ENCODE peak calls at places on chromosomes 5 and 9, in six cellular contexts. H, Q, Z, P, A and T are unnamed samples. For H3K27me3, the result is how much of the 10 kb centered on the place peaks cover.

GRCh38 chr5:41772071-41772470 is 98.2 kb downstream of the OXCT1 start:
- DNase-seq in Z (no peak), A (no peak), P (no peak), H (no peak), Q (no peak), T (no peak)

GRCh38 chr9:112863214-112863613 is 27.5 kb downstream of the SLC46A2 start:
- DNase-seq in A (no peak), P (no peak), Z (no peak), Q (no peak), H (peak), T (no peak)

GRCh38 chr5:32710335-32710858 is 724 bp upstream of the NPR3 start:
- DNase-seq in Q (peak), Z (no peak), H (no peak), A (no peak), P (peak), T (no peak)

GRCh38 chr9:134660407-134660806 is 18.8 kb downstream of the COL5A1 start:
- DNase-seq in Z (no peak), P (no peak), A (peak), H (no peak), Q (no peak), T (peak)

GRCh38 chr9:114551750-114552685 is 35.6 kb upstream of the ATP6V1G1 start:
- DNase-seq in A (peak), Z (peak), P (peak), Q (peak), H (no peak), T (peak)

GRCh38 chr9:89484475-89485404 is 13.2 kb downstream of the SEMA4D start:
- DNase-seq in Q (no peak), A (no peak), Z (no peak), H (no peak), P (no peak), T (no peak)

GRCh38 chr9:89522261-89522978 is 24.5 kb upstream of the SEMA4D start:
- DNase-seq in Z (no peak), Q (no peak), H (peak), P (peak), A (no peak), T (no peak)

GRCh38 chr9:102405218-102405867 is 589.8 kb upstream of the CYLC2 start:
- DNase-seq in A (peak), Q (no peak), H (no peak), Z (no peak), P (peak), T (no peak)

GRCh38 chr9:69601698-69602097 is 70.5 kb downstream of the APBA1 start:
- DNase-seq in P (no peak), Q (no peak), H (no peak), A (no peak), Z (no peak), T (no peak)

GRCh38 chr5:137753986-137754235 is 252 bp downstream of the HNRNPA0 start:
- DNase-seq in H (no peak), A (no peak), P (no peak), Q (no peak), Z (no peak), T (no peak)

DNA sequence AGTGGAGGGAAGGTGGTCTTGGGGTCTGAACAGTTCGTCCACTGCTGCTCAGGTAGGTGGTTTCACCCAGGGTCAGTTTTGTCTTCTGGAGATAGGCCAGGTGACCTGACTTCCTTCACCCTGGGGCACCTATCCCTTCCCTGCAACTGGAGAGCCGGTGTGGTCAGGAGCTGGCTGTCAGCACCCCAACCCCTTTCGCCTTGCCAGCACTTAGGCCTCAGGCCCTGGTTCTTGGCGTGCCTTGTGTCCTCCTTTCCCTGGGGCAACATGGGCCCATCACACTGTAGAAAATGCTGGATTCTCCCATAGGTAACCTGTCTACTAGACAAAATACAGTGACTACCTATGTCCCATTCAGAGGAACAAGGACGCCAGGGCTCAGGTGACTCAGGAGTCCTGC is 13.1 kb downstream of the PROP1 start:
- DNase-seq in P (no peak), A (no peak), H (no peak), Z (no peak), Q (no peak), T (no peak)
- H3K27me3 ChIP-seq in P (half or more), A (under half), H (half or more), Z (under half), Q (under half), T (under half)

GRCh38 chr5:123097483-123097870 is 8.4 kb downstream of the PRDM6 start:
- DNase-seq in Z (no peak), A (no peak), H (no peak), P (no peak), Q (no peak), T (no peak)

GRCh38 chr5:123097871-123098735 is 9.1 kb downstream of the PRDM6 start:
- DNase-seq in H (no peak), Q (no peak), Z (peak), P (no peak), A (no peak), T (no peak)

GRCh38 chr5:123095694-123096120 is 6.7 kb downstream of the PRDM6 start:
- DNase-seq in Q (no peak), A (no peak), Z (no peak), H (no peak), P (no peak), T (no peak)

GRCh38 chr5:123098767-123099513 is 9.9 kb downstream of the PRDM6 start:
- DNase-seq in Q (no peak), Z (peak), P (no peak), A (no peak), H (no peak), T (no peak)

DNA sequence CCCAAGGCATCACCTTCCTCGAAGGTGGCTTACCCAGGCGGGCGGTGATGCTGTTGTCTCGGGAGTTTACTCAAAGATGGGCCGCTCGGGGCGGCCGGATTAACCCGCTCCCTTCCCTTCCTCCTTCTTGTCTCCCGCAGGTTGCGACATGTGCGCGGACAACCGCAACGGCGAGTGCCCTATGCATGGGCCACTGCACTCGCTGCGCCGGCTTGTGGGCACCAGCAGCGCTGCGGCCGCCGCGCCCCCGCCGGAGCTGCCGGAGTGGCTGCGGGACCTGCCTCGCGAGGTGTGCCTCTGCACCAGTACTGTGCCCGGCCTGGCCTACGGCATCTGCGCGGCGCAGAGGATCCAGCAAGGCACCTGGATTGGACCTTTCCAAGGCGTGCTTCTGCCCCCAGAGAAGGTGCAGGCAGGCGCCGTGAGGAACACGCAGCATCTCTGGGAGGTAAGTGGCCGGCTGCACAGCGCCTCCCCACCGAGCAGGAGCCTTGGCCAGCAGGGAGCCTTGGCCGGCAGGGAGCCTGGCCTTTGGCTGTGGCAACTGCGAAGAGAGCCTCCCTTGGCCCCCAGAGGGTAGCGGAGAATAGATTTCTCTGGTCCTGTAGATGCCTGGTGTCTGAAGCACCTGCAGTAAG is 10.6 kb downstream of the PRDM6 start:
- DNase-seq in A (no peak), Z (peak), P (no peak), Q (no peak), H (peak), T (peak)
- H3K27me3 ChIP-seq in A (under half), Z (under half), P (half or more), Q (under half), H (half or more), T (under half)

DNA sequence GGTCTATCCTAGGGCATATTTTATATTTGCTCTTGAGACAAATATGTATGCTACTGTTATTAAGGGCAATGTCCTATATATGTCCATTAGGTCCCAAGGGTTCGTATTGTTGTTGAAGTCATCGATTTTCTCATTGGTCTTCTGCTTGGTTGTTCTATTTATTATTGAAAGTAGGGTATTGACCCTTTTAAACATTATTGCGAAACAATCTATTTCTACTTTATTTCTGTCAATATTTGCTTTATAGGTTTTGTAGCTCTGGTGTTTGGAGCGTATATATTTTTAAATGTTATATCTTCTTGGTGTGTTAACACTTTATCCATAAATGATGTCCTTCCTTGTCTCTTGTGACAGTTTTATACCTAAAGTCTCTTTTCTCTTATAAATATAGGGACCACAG is 16.2 kb upstream of the DIRAS2 start:
- DNase-seq in H (no peak), P (no peak), Z (no peak), Q (no peak), A (no peak), T (no peak)
- H3K27me3 ChIP-seq in H (under half), P (under half), Z (under half), Q (under half), A (under half), T (under half)

DNA sequence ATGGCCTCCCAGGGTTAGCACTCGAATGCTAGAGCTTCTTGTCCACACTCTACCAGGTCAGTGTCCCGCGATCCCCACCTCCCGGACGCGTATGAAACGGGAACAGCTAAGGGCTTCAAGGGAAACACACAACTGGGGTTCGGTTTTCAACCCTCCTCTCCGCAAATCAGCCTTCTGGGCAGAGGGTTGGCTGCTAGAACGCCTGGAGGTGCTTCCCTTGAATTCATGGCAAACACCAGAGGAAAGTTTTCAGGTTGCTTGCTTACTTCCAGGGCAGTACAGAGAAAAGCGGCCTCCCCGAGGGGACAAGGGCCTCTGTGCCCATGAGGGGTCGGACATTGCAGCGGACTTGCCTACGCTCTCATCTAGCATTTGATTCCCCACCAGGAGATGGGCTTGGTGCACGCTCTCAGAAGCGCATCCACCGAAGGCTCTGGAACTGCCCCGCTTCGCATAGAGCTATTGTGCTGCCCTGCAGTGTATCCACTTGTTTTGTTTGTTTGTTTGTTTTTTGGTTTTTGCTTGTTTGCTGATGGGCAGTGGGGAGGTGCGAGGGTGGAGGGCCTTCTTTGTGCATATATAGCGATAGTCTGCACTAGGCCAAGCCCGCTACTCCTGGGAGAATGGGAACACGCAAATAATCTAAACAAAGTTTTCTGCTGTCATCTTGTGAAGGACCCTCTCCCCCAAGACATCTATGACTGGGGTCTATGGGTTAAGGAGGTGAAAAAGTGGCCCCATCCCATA is 1.3 kb upstream of the DMRT3 start:
- DNase-seq in P (no peak), Q (no peak), Z (no peak), H (no peak), A (no peak), T (no peak)
- H3K27me3 ChIP-seq in P (half or more), Q (under half), Z (under half), H (half or more), A (half or more), T (under half)

GRCh38 chr5:932628-933250 is 40.1 kb downstream of the TRIP13 start:
- DNase-seq in Q (no peak), A (no peak), Z (no peak), H (no peak), P (no peak), T (no peak)
- H3K27me3 ChIP-seq in Q (under half), A (under half), Z (under half), H (under half), P (under half), T (under half)

DNA sequence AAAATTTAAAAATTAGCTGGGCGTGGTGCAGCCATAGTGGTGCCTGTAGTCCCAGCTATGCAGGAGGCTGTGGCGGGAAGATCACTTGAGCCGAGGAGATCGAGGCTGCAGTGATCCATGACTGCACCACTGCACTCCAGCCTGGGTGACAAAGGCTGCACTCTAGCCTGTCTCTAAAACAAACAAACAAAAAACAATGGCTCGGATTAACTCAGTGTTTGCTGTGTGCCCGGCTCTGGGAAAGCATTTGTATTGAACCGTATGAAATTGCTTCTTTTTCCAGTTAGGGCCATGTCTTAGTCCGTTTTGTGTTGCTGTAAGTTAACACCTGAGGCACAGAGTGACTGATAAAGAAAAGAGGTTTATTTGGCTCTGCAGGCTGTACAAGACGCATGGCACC is 62.6 kb downstream of the CFAP77 start:
- DNase-seq in A (no peak), Q (no peak), Z (no peak), P (no peak), H (no peak), T (no peak)
- H3K27me3 ChIP-seq in A (under half), Q (under half), Z (under half), P (under half), H (under half), T (under half)

GRCh38 chr5:99033014-99033931 is 104.5 kb upstream of the CHD1 start:
- DNase-seq in P (no peak), Z (no peak), Q (no peak), H (no peak), A (no peak), T (no peak)

GRCh38 chr5:99030871-99031440 is 102.1 kb upstream of the CHD1 start:
- DNase-seq in A (no peak), H (no peak), P (no peak), Q (no peak), Z (no peak), T (no peak)

GRCh38 chr5:99034336-99034735 is 105.5 kb upstream of the CHD1 start:
- DNase-seq in P (no peak), Z (no peak), A (peak), Q (no peak), H (no peak), T (peak)

GRCh38 chr5:99029172-99029571 is 100.4 kb upstream of the CHD1 start:
- DNase-seq in A (no peak), H (no peak), P (no peak), Q (no peak), Z (no peak), T (no peak)

DNA sequence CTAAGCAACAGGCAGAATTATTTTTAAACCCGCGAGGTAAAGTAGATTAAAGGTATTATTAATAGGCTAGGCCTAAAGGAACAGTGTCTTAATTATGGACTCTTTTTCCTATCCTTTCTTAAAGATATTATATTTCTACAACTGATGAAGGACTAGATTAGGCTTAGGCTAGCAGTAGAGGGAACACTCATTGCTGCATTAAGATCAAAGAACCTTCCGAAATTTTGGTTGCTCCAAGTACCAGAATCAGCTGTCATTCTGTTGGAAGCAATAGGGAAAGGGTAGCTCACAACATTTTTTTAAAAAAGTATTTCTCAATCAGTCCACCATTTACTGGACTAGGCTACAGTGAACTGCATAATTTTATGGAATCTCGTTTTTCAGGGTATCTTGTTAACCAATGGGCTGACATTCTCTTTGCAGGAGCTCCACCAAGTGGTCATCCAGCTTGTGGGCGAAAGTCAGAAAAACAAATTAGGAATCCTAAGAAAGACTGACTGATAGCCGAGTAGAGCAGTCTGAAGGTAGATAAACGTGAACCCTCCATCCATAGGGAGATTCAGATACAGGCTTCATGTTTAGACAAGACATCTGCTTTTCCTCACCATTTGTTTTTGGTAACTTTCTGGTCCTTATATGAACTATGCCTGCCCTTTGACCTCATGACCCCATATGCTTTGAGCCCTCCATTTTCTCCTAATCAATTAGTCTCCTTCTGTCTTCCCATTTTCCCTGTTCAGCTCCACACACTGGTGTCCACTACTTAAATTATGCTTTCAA is 103.6 kb upstream of the CHD1 start:
- DNase-seq in P (peak), H (no peak), Z (peak), Q (peak), A (peak), T (peak)
- H3K27me3 ChIP-seq in P (under half), H (under half), Z (under half), Q (under half), A (under half), T (under half)

GRCh38 chr9:136004219-136004618 is 43.0 kb upstream of the UBAC1 start:
- DNase-seq in P (no peak), Z (no peak), A (no peak), Q (no peak), H (no peak), T (no peak)
- H3K27me3 ChIP-seq in P (under half), Z (under half), A (under half), Q (under half), H (under half), T (under half)

DNA sequence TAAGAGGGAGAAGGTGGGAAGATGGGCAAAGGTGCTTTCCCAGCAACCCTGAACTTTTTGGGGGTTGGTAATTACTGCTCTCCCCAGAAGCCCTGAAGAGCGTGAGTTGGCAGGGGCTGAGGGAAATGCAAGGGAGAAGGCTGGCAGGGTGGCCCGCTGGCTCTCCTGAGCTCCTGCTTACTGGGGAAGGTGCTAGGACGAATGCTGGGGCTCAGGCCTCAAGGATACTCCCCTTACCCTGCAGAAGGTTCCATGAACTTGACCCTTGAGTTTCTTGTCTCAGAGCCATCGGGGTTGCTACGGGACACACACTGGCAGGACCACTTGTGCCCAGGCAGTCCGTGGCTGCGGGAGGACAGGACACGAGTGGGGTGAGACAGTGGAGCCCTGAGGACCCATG is 1.2 kb downstream of the FAM163B start:
- DNase-seq in P (no peak), A (no peak), Z (no peak), H (peak), Q (no peak), T (no peak)
- H3K27me3 ChIP-seq in P (half or more), A (under half), Z (under half), H (half or more), Q (under half), T (under half)

GRCh38 chr9:97857603-97858392 is 4.8 kb downstream of the FOXE1 start:
- DNase-seq in Q (no peak), A (no peak), Z (no peak), P (no peak), H (no peak), T (no peak)

GRCh38 chr9:97855486-97855875 is 2.5 kb downstream of the FOXE1 start:
- DNase-seq in Q (no peak), P (no peak), Z (no peak), H (no peak), A (no peak), T (no peak)

GRCh38 chr9:97858393-97858713 is 5.3 kb downstream of the FOXE1 start:
- DNase-seq in P (no peak), A (no peak), Q (no peak), Z (no peak), H (no peak), T (no peak)

GRCh38 chr9:97855899-97856298 is 2.9 kb downstream of the FOXE1 start:
- DNase-seq in Q (no peak), Z (no peak), A (no peak), P (no peak), H (no peak), T (no peak)

GRCh38 chr9:97856857-97857602 is 4.0 kb downstream of the FOXE1 start:
- DNase-seq in Q (no peak), Z (no peak), A (no peak), H (no peak), P (no peak), T (no peak)
- H3K27me3 ChIP-seq in Q (under half), Z (under half), A (half or more), H (half or more), P (half or more), T (under half)